ENCODE peak calls at places on chromosomes 13 and 19, in six cellular contexts. One of them, this sample, is unnamed.

GRCh38 chr13:44934724-44935123 is 54.5 kb downstream of the NUFIP1 start:
- DNase-seq in GM12878: peak
- DNase-seq in H1: no peak
- DNase-seq in GM12891: no peak
- DNase-seq in K562: no peak
- DNase-seq in HepG2: no peak
- DNase-seq in this sample: no peak

GRCh38 chr13:69585656-69586055 is 522.0 kb upstream of the ATXN8OS start:
- DNase-seq in HepG2: no peak
- DNase-seq in GM12878: no peak
- DNase-seq in H1: no peak
- DNase-seq in GM12891: no peak
- DNase-seq in K562: no peak
- DNase-seq in this sample: no peak

GRCh38 chr19:55306712-55307111 is 18.4 kb downstream of the TMEM150B start:
- DNase-seq in HepG2: no peak
- DNase-seq in K562: no peak
- DNase-seq in GM12891: no peak
- DNase-seq in GM12878: no peak
- DNase-seq in H1: no peak
- DNase-seq in this sample: no peak

GRCh38 chr13:114099918-114100445 is 32.4 kb downstream of the RASA3 start:
- DNase-seq in K562: no peak
- DNase-seq in GM12878: no peak
- DNase-seq in GM12891: no peak
- DNase-seq in HepG2: peak
- DNase-seq in H1: no peak
- DNase-seq in this sample: no peak

GRCh38 chr13:110262944-110263343 is 44.0 kb downstream of the COL4A1 start:
- DNase-seq in GM12891: no peak
- DNase-seq in GM12878: no peak
- DNase-seq in HepG2: no peak
- DNase-seq in H1: no peak
- DNase-seq in K562: no peak
- DNase-seq in this sample: no peak

GRCh38 chr13:26867451-26868067 is 107.0 kb upstream of the GPR12 start:
- DNase-seq in GM12878: no peak
- DNase-seq in HepG2: no peak
- DNase-seq in K562: peak
- DNase-seq in H1: no peak
- DNase-seq in GM12891: no peak
- DNase-seq in this sample: no peak

GRCh38 chr13:110214637-110215036 is 92.3 kb downstream of the COL4A1 start:
- DNase-seq in K562: no peak
- DNase-seq in H1: no peak
- DNase-seq in HepG2: no peak
- DNase-seq in GM12891: no peak
- DNase-seq in GM12878: no peak
- DNase-seq in this sample: no peak

GRCh38 chr19:32828643-32829344 is 40.8 kb downstream of the SLC7A9 start:
- DNase-seq in HepG2: no peak
- DNase-seq in H1: no peak
- DNase-seq in GM12878: no peak
- DNase-seq in GM12891: no peak
- DNase-seq in K562: no peak
- DNase-seq in this sample: no peak

GRCh38 chr13:91045351-91046034 is 302.0 kb upstream of the MIR17HG start:
- DNase-seq in GM12891: no peak
- DNase-seq in GM12878: no peak
- DNase-seq in H1: no peak
- DNase-seq in HepG2: no peak
- DNase-seq in K562: no peak
- DNase-seq in this sample: no peak

GRCh38 chr19:1489463-1489971 is 633 bp downstream of the PCSK4 start:
- DNase-seq in K562: peak
- DNase-seq in HepG2: no peak
- DNase-seq in GM12878: no peak
- DNase-seq in H1: no peak
- DNase-seq in GM12891: no peak
- DNase-seq in this sample: no peak

DNA sequence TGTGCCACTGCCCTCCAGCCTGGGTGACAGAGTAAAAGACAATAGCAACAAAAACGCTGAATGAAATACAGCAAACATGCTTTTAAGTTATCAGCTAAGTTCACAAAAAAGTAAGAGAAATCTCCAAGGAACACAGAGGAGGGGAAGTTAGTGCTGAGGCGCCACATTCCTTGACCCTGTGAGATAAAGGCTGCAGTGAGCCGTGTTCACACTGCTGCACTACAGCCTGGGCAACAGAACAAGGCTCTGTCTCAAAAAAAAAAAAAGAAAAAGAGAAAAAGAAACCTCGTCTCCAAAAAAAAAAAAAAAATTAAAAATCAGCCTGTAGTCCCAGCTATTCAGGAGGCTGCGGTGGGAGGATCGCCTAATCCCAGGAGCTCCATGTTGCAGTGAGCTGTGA is 16.3 kb upstream of the DOCK6 start:
- DNase-seq in HepG2: no peak
- DNase-seq in H1: no peak
- DNase-seq in GM12878: no peak
- DNase-seq in GM12891: no peak
- DNase-seq in K562: no peak
- DNase-seq in this sample: no peak
- TF ChIP-seq TAF1 in HepG2: no peak
- TF ChIP-seq TAF1 in H1: no peak
- TF ChIP-seq TAF1 in GM12878: no peak
- TF ChIP-seq TAF1 in GM12891: no peak
- TF ChIP-seq TAF1 in K562: no peak
- TF ChIP-seq TAF1 in this sample: no peak

DNA sequence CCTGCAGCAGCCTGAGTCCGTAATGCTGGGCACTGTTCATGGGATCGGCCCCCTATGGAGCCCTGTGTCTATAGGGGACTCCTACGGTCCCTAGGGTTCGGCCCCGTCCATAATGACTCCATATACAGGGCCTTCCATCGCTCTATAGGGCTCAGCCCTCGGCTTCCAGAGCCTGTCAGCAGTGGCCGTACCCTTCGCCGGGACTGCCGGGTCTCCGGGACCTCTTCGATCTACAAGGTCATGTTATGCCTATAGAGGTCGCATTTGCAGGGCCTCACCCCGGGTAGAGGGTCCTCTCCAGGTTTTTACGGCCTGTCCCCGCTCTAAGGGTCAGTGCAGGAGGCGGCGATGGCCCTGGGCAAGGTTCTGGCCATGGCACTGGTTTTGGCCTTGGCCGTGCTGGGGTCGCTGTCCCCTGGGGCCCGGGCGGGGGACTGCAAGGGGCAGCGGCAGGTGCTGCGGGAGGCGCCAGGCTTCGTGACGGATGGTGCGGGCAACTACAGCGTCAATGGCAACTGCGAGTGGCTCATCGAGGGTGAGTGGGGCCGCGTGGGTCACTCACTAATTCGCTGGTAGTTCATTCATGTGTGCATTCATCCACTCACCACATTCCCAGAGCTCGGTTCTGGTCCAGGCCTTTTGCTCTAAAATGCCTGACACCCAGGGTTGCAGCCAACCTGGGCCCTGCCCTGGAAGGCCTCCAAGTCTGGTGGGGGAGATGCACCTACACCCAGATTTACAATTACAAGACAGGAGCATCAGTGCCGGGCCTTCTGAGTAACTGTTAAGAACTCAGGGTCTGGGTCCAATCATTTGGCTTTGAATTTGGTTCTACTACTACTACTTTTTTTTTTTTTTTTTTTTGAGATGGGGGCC is 699 bp downstream of the MEGF8 start:
- DNase-seq in H1: no peak
- DNase-seq in K562: peak
- DNase-seq in HepG2: no peak
- DNase-seq in GM12878: no peak
- DNase-seq in GM12891: no peak
- DNase-seq in this sample: no peak
- TF ChIP-seq POLR2A in H1: no peak
- TF ChIP-seq POLR2A in K562: no peak
- TF ChIP-seq POLR2A in HepG2: no peak
- TF ChIP-seq POLR2A in GM12878: no peak
- TF ChIP-seq POLR2A in GM12891: no peak
- TF ChIP-seq POLR2A in this sample: no peak

GRCh38 chr13:47499358-47500150 is 501.5 kb downstream of the SUCLA2 start:
- DNase-seq in GM12891: no peak
- DNase-seq in H1: no peak
- DNase-seq in K562: no peak
- DNase-seq in GM12878: no peak
- DNase-seq in HepG2: no peak
- DNase-seq in this sample: no peak
- TF ChIP-seq POLR2AphosphoS5 in GM12891: no peak
- TF ChIP-seq POLR2AphosphoS5 in H1: no peak
- TF ChIP-seq POLR2AphosphoS5 in K562: no peak
- TF ChIP-seq POLR2AphosphoS5 in GM12878: no peak
- TF ChIP-seq POLR2AphosphoS5 in HepG2: no peak
- TF ChIP-seq POLR2AphosphoS5 in this sample: no peak

DNA sequence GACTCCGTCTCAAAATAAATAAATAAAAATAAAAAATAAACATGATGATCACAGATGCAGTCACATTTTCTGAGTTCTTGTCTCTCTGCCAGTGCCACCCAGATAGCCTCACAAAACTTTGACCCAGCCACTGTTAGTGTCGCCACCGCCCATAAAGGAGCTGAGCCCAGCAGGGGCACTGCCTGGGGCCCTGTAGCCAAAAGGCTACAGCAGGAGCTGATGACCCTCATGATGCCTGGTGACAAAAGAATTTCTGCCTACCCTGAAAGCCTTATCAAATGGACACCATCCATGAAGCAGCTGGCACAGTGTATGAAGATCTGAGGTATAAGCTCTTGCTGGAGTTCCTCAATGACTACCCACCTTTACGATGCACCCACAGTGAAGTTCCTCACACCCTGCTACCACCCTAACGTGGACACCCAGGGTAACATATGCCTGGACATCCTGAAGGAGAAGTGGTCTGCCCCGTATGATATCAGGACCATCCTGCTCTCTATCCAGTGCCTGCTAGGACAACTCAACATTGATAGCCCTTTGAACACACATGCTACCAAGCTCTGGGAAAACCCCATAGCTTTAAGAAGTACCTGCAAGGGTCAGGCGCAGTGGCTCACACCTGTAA is 18.3 kb downstream of the ZNF587 start:
- DNase-seq in GM12878: no peak
- DNase-seq in K562: no peak
- DNase-seq in H1: no peak
- DNase-seq in GM12891: no peak
- DNase-seq in HepG2: no peak
- DNase-seq in this sample: no peak
- TF ChIP-seq TAF1 in GM12878: no peak
- TF ChIP-seq TAF1 in K562: no peak
- TF ChIP-seq TAF1 in H1: no peak
- TF ChIP-seq TAF1 in GM12891: no peak
- TF ChIP-seq TAF1 in HepG2: no peak
- TF ChIP-seq TAF1 in this sample: no peak

This sample was measured in GM12892.